ENCODE peak calls at places on chromosomes 4 and X, in seven cellular contexts. One of them, this sample, is unnamed. For H3K4me1, the result is how much of the 10 kb centered on the place peaks cover.

GRCh38 chr4:7559741-7560376 is 125.1 kb upstream of the PSAPL1 start:
- DNase-seq in aorta: no peak
- DNase-seq in breast epithelium: no peak
- DNase-seq in pancreas: peak
- DNase-seq in right atrium auricular region: no peak
- DNase-seq in endothelial cell of umbilical vein: no peak
- DNase-seq in spleen: no peak
- DNase-seq in this sample: no peak

GRCh38 chr4:38179690-38180299 is 219.6 kb downstream of the PTTG2 start:
- DNase-seq in spleen: peak
- DNase-seq in breast epithelium: peak
- DNase-seq in aorta: peak
- DNase-seq in pancreas: peak
- DNase-seq in endothelial cell of umbilical vein: peak
- DNase-seq in right atrium auricular region: peak
- DNase-seq in this sample: peak

GRCh38 chr4:48680848-48681568 is 99.1 kb downstream of the FRYL start:
- DNase-seq in right atrium auricular region: no peak
- DNase-seq in breast epithelium: no peak
- DNase-seq in pancreas: no peak
- DNase-seq in aorta: no peak
- DNase-seq in spleen: no peak
- DNase-seq in endothelial cell of umbilical vein: no peak
- DNase-seq in this sample: no peak

GRCh38 chrX:83469551-83469950 is 38.5 kb upstream of the POU3F4 start:
- DNase-seq in breast epithelium: no peak
- DNase-seq in pancreas: no peak
- DNase-seq in aorta: no peak
- DNase-seq in right atrium auricular region: no peak
- DNase-seq in spleen: no peak
- DNase-seq in endothelial cell of umbilical vein: no peak
- DNase-seq in this sample: no peak

GRCh38 chr4:26325191-26325590 is 4.4 kb downstream of the RBPJ start:
- DNase-seq in breast epithelium: no peak
- DNase-seq in right atrium auricular region: no peak
- DNase-seq in pancreas: no peak
- DNase-seq in endothelial cell of umbilical vein: no peak
- DNase-seq in spleen: no peak
- DNase-seq in aorta: no peak
- DNase-seq in this sample: no peak

GRCh38 chr4:185651851-185652250 is 116.5 kb upstream of the PDLIM3 start:
- DNase-seq in breast epithelium: no peak
- DNase-seq in aorta: no peak
- DNase-seq in spleen: no peak
- DNase-seq in right atrium auricular region: no peak
- DNase-seq in pancreas: no peak
- DNase-seq in endothelial cell of umbilical vein: no peak
- DNase-seq in this sample: no peak

GRCh38 chr4:38489924-38490639 is 173.9 kb upstream of the KLF3 start:
- DNase-seq in aorta: no peak
- DNase-seq in breast epithelium: no peak
- DNase-seq in right atrium auricular region: peak
- DNase-seq in pancreas: no peak
- DNase-seq in endothelial cell of umbilical vein: no peak
- DNase-seq in spleen: no peak
- DNase-seq in this sample: no peak

GRCh38 chr4:70722199-70722791 is 531 bp downstream of the RUFY3 start:
- DNase-seq in spleen: no peak
- DNase-seq in pancreas: no peak
- DNase-seq in breast epithelium: no peak
- DNase-seq in aorta: no peak
- DNase-seq in endothelial cell of umbilical vein: no peak
- DNase-seq in right atrium auricular region: no peak
- DNase-seq in this sample: no peak

GRCh38 chrX:67612231-67612630 is 68.4 kb downstream of the AR start:
- DNase-seq in right atrium auricular region: no peak
- DNase-seq in pancreas: no peak
- DNase-seq in aorta: no peak
- DNase-seq in endothelial cell of umbilical vein: peak
- DNase-seq in spleen: no peak
- DNase-seq in breast epithelium: no peak
- DNase-seq in this sample: no peak

GRCh38 chr4:36285784-36286480 is 4.5 kb downstream of the DTHD1 start:
- DNase-seq in breast epithelium: no peak
- DNase-seq in pancreas: no peak
- DNase-seq in spleen: no peak
- DNase-seq in endothelial cell of umbilical vein: no peak
- DNase-seq in right atrium auricular region: no peak
- DNase-seq in aorta: no peak
- DNase-seq in this sample: no peak

GRCh38 chr4:108081251-108081650 is 87.5 kb downstream of the LEF1 start:
- DNase-seq in endothelial cell of umbilical vein: no peak
- DNase-seq in right atrium auricular region: no peak
- DNase-seq in pancreas: no peak
- DNase-seq in aorta: no peak
- DNase-seq in breast epithelium: no peak
- DNase-seq in spleen: no peak
- DNase-seq in this sample: no peak

GRCh38 chr4:85780664-85781063 is 305.7 kb downstream of the ARHGAP24 start:
- DNase-seq in aorta: no peak
- DNase-seq in spleen: no peak
- DNase-seq in breast epithelium: no peak
- DNase-seq in right atrium auricular region: no peak
- DNase-seq in pancreas: no peak
- DNase-seq in endothelial cell of umbilical vein: peak
- DNase-seq in this sample: no peak

GRCh38 chr4:1082215-1083182 is 30.9 kb downstream of the RNF212 start:
- DNase-seq in breast epithelium: peak
- DNase-seq in spleen: no peak
- DNase-seq in endothelial cell of umbilical vein: peak
- DNase-seq in right atrium auricular region: peak
- DNase-seq in pancreas: peak
- DNase-seq in aorta: peak
- DNase-seq in this sample: peak

GRCh38 chrX:108001218-108001814 is 19.1 kb upstream of the TEX13B start:
- DNase-seq in breast epithelium: no peak
- DNase-seq in right atrium auricular region: no peak
- DNase-seq in pancreas: no peak
- DNase-seq in spleen: no peak
- DNase-seq in endothelial cell of umbilical vein: peak
- DNase-seq in aorta: no peak
- DNase-seq in this sample: no peak

GRCh38 chr4:166972071-166972470 is 262.2 kb downstream of the SPOCK3 start:
- DNase-seq in pancreas: no peak
- DNase-seq in endothelial cell of umbilical vein: no peak
- DNase-seq in breast epithelium: no peak
- DNase-seq in right atrium auricular region: no peak
- DNase-seq in spleen: no peak
- DNase-seq in aorta: no peak
- DNase-seq in this sample: no peak

GRCh38 chrX:109519001-109519400 is 17.6 kb upstream of the NXT2 start:
- DNase-seq in pancreas: no peak
- DNase-seq in right atrium auricular region: no peak
- DNase-seq in breast epithelium: no peak
- DNase-seq in aorta: no peak
- DNase-seq in endothelial cell of umbilical vein: no peak
- DNase-seq in spleen: no peak
- DNase-seq in this sample: no peak

GRCh38 chr4:159219862-159220261 is 117.0 kb downstream of the RAPGEF2 start:
- DNase-seq in endothelial cell of umbilical vein: no peak
- DNase-seq in breast epithelium: no peak
- DNase-seq in right atrium auricular region: no peak
- DNase-seq in spleen: no peak
- DNase-seq in pancreas: no peak
- DNase-seq in aorta: no peak
- DNase-seq in this sample: no peak

GRCh38 chrX:136199365-136199764 is 51.8 kb downstream of the MAP7D3 start:
- DNase-seq in pancreas: no peak
- DNase-seq in aorta: no peak
- DNase-seq in breast epithelium: no peak
- DNase-seq in right atrium auricular region: no peak
- DNase-seq in endothelial cell of umbilical vein: no peak
- DNase-seq in spleen: no peak
- DNase-seq in this sample: no peak

GRCh38 chrX:55057691-55058249 is 17.1 kb upstream of the PAGE2B start:
- DNase-seq in pancreas: no peak
- DNase-seq in aorta: no peak
- DNase-seq in spleen: no peak
- DNase-seq in breast epithelium: no peak
- DNase-seq in endothelial cell of umbilical vein: peak
- DNase-seq in right atrium auricular region: no peak
- DNase-seq in this sample: no peak

GRCh38 chrX:20452487-20452886 is 185.8 kb upstream of the RPS6KA3 start:
- DNase-seq in spleen: no peak
- DNase-seq in endothelial cell of umbilical vein: no peak
- DNase-seq in breast epithelium: no peak
- DNase-seq in aorta: no peak
- DNase-seq in pancreas: no peak
- DNase-seq in right atrium auricular region: no peak
- DNase-seq in this sample: no peak

GRCh38 chr4:151167561-151167960 is 68.1 kb downstream of the RPS3A start:
- DNase-seq in pancreas: no peak
- DNase-seq in spleen: no peak
- DNase-seq in aorta: no peak
- DNase-seq in endothelial cell of umbilical vein: no peak
- DNase-seq in breast epithelium: no peak
- DNase-seq in right atrium auricular region: no peak
- DNase-seq in this sample: no peak

GRCh38 chr4:151169900-151170299 is 70.5 kb downstream of the RPS3A start:
- DNase-seq in pancreas: no peak
- DNase-seq in endothelial cell of umbilical vein: no peak
- DNase-seq in spleen: no peak
- DNase-seq in breast epithelium: no peak
- DNase-seq in right atrium auricular region: no peak
- DNase-seq in aorta: no peak
- DNase-seq in this sample: no peak

GRCh38 chr4:151166662-151167061 is 67.2 kb downstream of the RPS3A start:
- DNase-seq in breast epithelium: no peak
- DNase-seq in aorta: no peak
- DNase-seq in pancreas: no peak
- DNase-seq in right atrium auricular region: no peak
- DNase-seq in spleen: no peak
- DNase-seq in endothelial cell of umbilical vein: no peak
- DNase-seq in this sample: no peak

GRCh38 chr4:151165205-151166000 is 66.0 kb downstream of the RPS3A start:
- DNase-seq in spleen: no peak
- DNase-seq in pancreas: no peak
- DNase-seq in breast epithelium: no peak
- DNase-seq in aorta: no peak
- DNase-seq in right atrium auricular region: no peak
- DNase-seq in endothelial cell of umbilical vein: no peak
- DNase-seq in this sample: no peak

GRCh38 chr4:151169223-151169622 is 69.8 kb downstream of the RPS3A start:
- DNase-seq in endothelial cell of umbilical vein: no peak
- DNase-seq in breast epithelium: no peak
- DNase-seq in right atrium auricular region: peak
- DNase-seq in pancreas: no peak
- DNase-seq in aorta: peak
- DNase-seq in spleen: no peak
- DNase-seq in this sample: no peak
- H3K4me1 ChIP-seq in endothelial cell of umbilical vein: under half
- H3K4me1 ChIP-seq in breast epithelium: under half
- H3K4me1 ChIP-seq in right atrium auricular region: under half
- H3K4me1 ChIP-seq in pancreas: under half
- H3K4me1 ChIP-seq in aorta: under half
- H3K4me1 ChIP-seq in spleen: under half
- H3K4me1 ChIP-seq in this sample: under half

GRCh38 chrX:118502121-118502794 is 6.6 kb downstream of the DOCK11 start:
- DNase-seq in aorta: no peak
- DNase-seq in endothelial cell of umbilical vein: no peak
- DNase-seq in pancreas: no peak
- DNase-seq in spleen: no peak
- DNase-seq in right atrium auricular region: no peak
- DNase-seq in breast epithelium: no peak
- DNase-seq in this sample: no peak
- H3K4me1 ChIP-seq in aorta: under half
- H3K4me1 ChIP-seq in endothelial cell of umbilical vein: under half
- H3K4me1 ChIP-seq in pancreas: under half
- H3K4me1 ChIP-seq in spleen: half or more
- H3K4me1 ChIP-seq in right atrium auricular region: under half
- H3K4me1 ChIP-seq in breast epithelium: under half
- H3K4me1 ChIP-seq in this sample: under half

DNA sequence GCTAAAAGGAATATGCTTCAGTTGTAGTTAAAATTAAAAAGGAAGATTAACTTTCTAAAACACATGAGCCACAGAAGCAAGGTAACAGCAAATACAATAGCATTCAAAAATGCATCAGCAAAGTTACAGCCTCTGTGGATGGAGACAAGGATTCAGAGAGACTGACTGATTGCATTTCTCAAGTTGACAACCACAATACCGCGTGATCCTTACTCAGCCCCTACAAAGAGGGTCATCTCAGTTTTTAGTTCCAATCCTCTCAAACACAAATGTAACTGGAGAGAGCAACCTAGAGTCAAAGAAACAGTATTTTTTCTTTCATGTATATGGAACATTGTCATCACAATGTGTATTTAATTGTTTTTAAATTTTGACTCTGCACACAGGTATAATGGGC is 14.2 kb upstream of the C1QTNF7 start:
- DNase-seq in breast epithelium: no peak
- DNase-seq in right atrium auricular region: no peak
- DNase-seq in endothelial cell of umbilical vein: no peak
- DNase-seq in spleen: no peak
- DNase-seq in pancreas: no peak
- DNase-seq in aorta: no peak
- DNase-seq in this sample: no peak
- H3K4me1 ChIP-seq in breast epithelium: under half
- H3K4me1 ChIP-seq in right atrium auricular region: under half
- H3K4me1 ChIP-seq in endothelial cell of umbilical vein: under half
- H3K4me1 ChIP-seq in spleen: half or more
- H3K4me1 ChIP-seq in pancreas: under half
- H3K4me1 ChIP-seq in aorta: under half
- H3K4me1 ChIP-seq in this sample: under half

GRCh38 chr4:73197220-73197619 is 61.4 kb downstream of the ANKRD17 start:
- DNase-seq in endothelial cell of umbilical vein: no peak
- DNase-seq in breast epithelium: no peak
- DNase-seq in right atrium auricular region: no peak
- DNase-seq in aorta: no peak
- DNase-seq in pancreas: no peak
- DNase-seq in spleen: no peak
- DNase-seq in this sample: no peak
- H3K4me1 ChIP-seq in endothelial cell of umbilical vein: under half
- H3K4me1 ChIP-seq in breast epithelium: under half
- H3K4me1 ChIP-seq in right atrium auricular region: under half
- H3K4me1 ChIP-seq in aorta: under half
- H3K4me1 ChIP-seq in pancreas: under half
- H3K4me1 ChIP-seq in spleen: under half
- H3K4me1 ChIP-seq in this sample: under half